ENCODE peak calls at places on chromosomes 4 and X, in seven cellular contexts. B, E, U, K, S, Q and M are unnamed samples.

GRCh38 chrX:77174680-77175336 is 272.4 kb upstream of the FGF16 start:
- DNase-seq in E (no peak), S (no peak), K (no peak), Q (no peak), B (no peak), U (no peak), M (no peak)

GRCh38 chrX:152652060-152652459 is 14.4 kb downstream of the GABRQ start:
- DNase-seq in E (no peak), S (no peak), Q (no peak), U (no peak), K (no peak), B (no peak), M (no peak)

GRCh38 chr4:176475091-176475490 is 155.3 kb downstream of the SPCS3 start:
- DNase-seq in B (no peak), K (no peak), E (no peak), U (no peak), S (no peak), Q (no peak), M (no peak)

GRCh38 chr4:55768291-55768690 is 51.3 kb upstream of the EXOC1L start:
- DNase-seq in E (no peak), B (peak; percentile 50), U (no peak), S (no peak), K (peak; percentile 95), Q (no peak), M (no peak)

GRCh38 chr4:81736324-81736723 is 264.6 kb upstream of the RASGEF1B start:
- DNase-seq in U (no peak), K (no peak), Q (no peak), B (no peak), S (no peak), E (no peak), M (no peak)

GRCh38 chr4:16031554-16032381 is 52.1 kb downstream of the PROM1 start:
- DNase-seq in U (no peak), Q (no peak), S (no peak), K (no peak), B (no peak), E (no peak), M (no peak)

GRCh38 chr4:1137063-1137771 is 23.9 kb upstream of the RNF212 start:
- DNase-seq in Q (no peak), E (no peak), U (no peak), S (no peak), K (peak; percentile 24), B (no peak), M (no peak)

GRCh38 chr4:182113774-182114173 is 129.4 kb upstream of the TENM3 start:
- DNase-seq in B (no peak), S (no peak), K (no peak), Q (no peak), E (no peak), U (no peak), M (no peak)

GRCh38 chrX:65999563-66000148 is 40.2 kb downstream of the VSIG4 start:
- DNase-seq in B (no peak), Q (no peak), K (no peak), S (no peak), E (no peak), U (no peak), M (no peak)

GRCh38 chr4:54102747-54103146 is 2.8 kb downstream of the GSX2 start:
- DNase-seq in Q (no peak), B (no peak), S (no peak), E (no peak), U (no peak), K (no peak), M (no peak)

GRCh38 chr4:40621592-40622512 is 7.8 kb downstream of the RBM47 start:
- DNase-seq in Q (peak; percentile 53), B (peak; percentile 95), U (no peak), E (no peak), K (peak; percentile 98), S (no peak), M (peak; percentile 77)

GRCh38 chrX:39283239-39283638 is 482.0 kb downstream of the MID1IP1 start:
- DNase-seq in E (no peak), Q (no peak), K (no peak), U (no peak), B (no peak), S (no peak), M (no peak)

GRCh38 chr4:20253272-20253798 is 1.6 kb downstream of the SLIT2 start:
- DNase-seq in U (no peak), E (no peak), Q (no peak), S (no peak), K (peak; percentile 29), B (no peak), M (no peak)

GRCh38 chr4:163344147-163345050 is 707 bp downstream of the NPY5R start:
- DNase-seq in B (no peak), U (no peak), K (no peak), E (peak; percentile 43), S (no peak), Q (no peak), M (peak; percentile 76)

GRCh38 chr4:180664766-180665368 is 1578.3 kb upstream of the TENM3 start:
- DNase-seq in B (peak; percentile 67), U (peak; percentile 14), E (peak; percentile 74), S (peak; percentile 14), K (peak; percentile 96), Q (peak; percentile 29), M (no peak)